ENCODE peak calls at places on chromosomes 3 and 15, in nine cellular contexts. I is cardiac muscle cell, R is BJ, V is brain microvascular endothelial cell, X is colonic mucosa, Q is choroid plexus epithelial cell, T is mucosa of descending colon, E is cardiac fibroblast, A is IMR-90. N is an unnamed sample.

GRCh38 chr3:8824238-8824637 is 54.8 kb upstream of the OXTR start:
- DNase-seq in R (no peak), V (no peak), X (no peak), T (no peak), I (no peak), Q (no peak), E (no peak), A (peak; percentile 66), N (no peak)

GRCh38 chr3:150956376-150956775 is 16.2 kb downstream of the CLRN1 start:
- DNase-seq in T (no peak), A (peak; percentile 42), R (no peak), Q (peak; percentile 55), I (no peak), E (peak; percentile 59), X (no peak), V (peak; percentile 12), N (peak; percentile 77)

GRCh38 chr3:13112521-13113345 is 39.5 kb upstream of the IQSEC1 start:
- DNase-seq in R (no peak), T (peak; percentile 34), V (no peak), I (no peak), E (no peak), X (no peak), Q (no peak), A (no peak), N (no peak)

GRCh38 chr15:85331666-85332261 is 48.6 kb upstream of the AKAP13 start:
- DNase-seq in R (no peak), V (no peak), T (no peak), I (no peak), E (peak; percentile 65), X (no peak), Q (no peak), A (no peak), N (no peak)

GRCh38 chr3:73086071-73086494 is 24.6 kb downstream of the EBLN2 start:
- DNase-seq in I (peak; percentile 58), V (peak; percentile 22), T (no peak), R (no peak), E (peak; percentile 64), A (peak; percentile 43), X (peak; percentile 46), Q (peak; percentile 66), N (peak; percentile 44)

GRCh38 chr3:42505849-42506410 is 3.5 kb downstream of the VIPR1 start:
- DNase-seq in E (no peak), Q (no peak), A (no peak), R (no peak), T (no peak), V (no peak), I (no peak), X (peak; percentile 19), N (no peak)

GRCh38 chr3:31166249-31166885 is 271.9 kb upstream of the GADL1 start:
- DNase-seq in R (peak; percentile 53), I (no peak), Q (peak; percentile 91), T (no peak), E (peak; percentile 90), V (peak; percentile 85), A (peak; percentile 84), X (no peak), N (peak; percentile 47)

GRCh38 chr15:89814112-89814742 is 425 bp downstream of the ANPEP start:
- DNase-seq in Q (no peak), T (peak; percentile 53), A (no peak), V (no peak), E (no peak), I (no peak), R (no peak), X (no peak), N (no peak)

GRCh38 chr15:23467110-23467600 is 20.1 kb upstream of the GOLGA6L2 start:
- DNase-seq in E (peak; percentile 45), R (no peak), V (no peak), X (no peak), I (peak; percentile 34), T (no peak), Q (peak; percentile 45), A (peak; percentile 11), N (peak; percentile 17)

GRCh38 chr3:194284351-194284750 is 66.8 kb downstream of the CPN2 start:
- DNase-seq in X (no peak), R (no peak), E (no peak), A (no peak), I (no peak), T (no peak), V (no peak), Q (no peak), N (no peak)

GRCh38 chr15:74442063-74442462 is 8.3 kb upstream of the SEMA7A start:
- DNase-seq in R (no peak), Q (no peak), I (peak; percentile 32), X (no peak), V (no peak), T (no peak), E (no peak), A (no peak), N (no peak)

GRCh38 chr3:88311826-88312225 is 162.1 kb downstream of the C3orf38 start:
- DNase-seq in X (no peak), I (no peak), R (no peak), T (no peak), Q (no peak), A (no peak), E (no peak), V (no peak), N (peak; percentile 4)

GRCh38 chr15:100787567-100787941 is 92.1 kb upstream of the ALDH1A3 start:
- DNase-seq in V (no peak), I (no peak), A (no peak), X (no peak), Q (no peak), T (no peak), E (no peak), R (no peak), N (no peak)

GRCh38 chr15:100227781-100228180 is 114.0 kb downstream of the ADAMTS17 start:
- DNase-seq in X (no peak), A (no peak), T (no peak), V (no peak), E (no peak), Q (no peak), I (no peak), R (no peak), N (no peak)

GRCh38 chr3:190790185-190790584 is 72.3 kb downstream of the GMNC start:
- DNase-seq in X (no peak), I (no peak), Q (no peak), V (no peak), E (no peak), A (no peak), T (no peak), R (no peak), N (no peak)
- TF ChIP-seq CTCF in X (no peak), I (no peak), Q (no peak), V (no peak), E (no peak), A (no peak), T (no peak), R (no peak), N (no peak)

GRCh38 chr3:172651936-172652595 is 58.8 kb downstream of the NCEH1 start:
- DNase-seq in X (no peak), I (no peak), E (no peak), V (no peak), A (no peak), Q (no peak), T (no peak), R (no peak), N (no peak)

GRCh38 chr3:172647823-172648222 is 63.0 kb downstream of the NCEH1 start:
- DNase-seq in T (no peak), A (no peak), X (no peak), V (no peak), Q (no peak), E (no peak), I (no peak), R (no peak), N (peak; percentile 69)

GRCh38 chr3:172648736-172649135 is 62.1 kb downstream of the NCEH1 start:
- DNase-seq in Q (peak; percentile 90), T (no peak), V (no peak), E (peak; percentile 76), I (no peak), A (peak; percentile 76), X (no peak), R (no peak), N (peak; percentile 74)

GRCh38 chr3:172653004-172653403 is 57.9 kb downstream of the NCEH1 start:
- DNase-seq in V (no peak), Q (no peak), E (no peak), X (no peak), T (no peak), A (no peak), I (no peak), R (no peak), N (no peak)

DNA sequence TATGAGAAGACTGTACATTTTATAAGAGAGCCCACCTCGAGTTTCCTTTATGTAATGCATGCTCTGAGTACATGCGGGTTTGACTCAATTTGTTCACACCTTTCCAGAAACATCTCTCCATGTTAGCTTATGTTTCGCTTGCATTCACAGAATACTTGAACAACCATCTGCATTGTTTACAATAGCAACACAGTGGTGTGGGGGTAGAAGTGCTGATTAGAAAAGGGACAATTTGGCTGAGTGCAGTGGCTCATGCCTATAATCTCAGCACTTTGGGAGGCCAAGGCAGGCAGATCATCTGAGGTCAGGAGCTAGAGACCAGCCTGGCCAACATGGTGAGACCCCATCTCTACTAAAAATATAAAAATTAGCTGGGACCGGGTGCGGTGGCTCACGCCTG is 60.9 kb downstream of the NCEH1 start:
- DNase-seq in Q (no peak), X (no peak), A (no peak), V (no peak), I (no peak), R (no peak), T (no peak), E (no peak), N (no peak)
- H3K4me3 ChIP-seq in Q (no peak overlapping the region), X (no peak overlapping the region), A (no peak overlapping the region), V (no peak overlapping the region), I (no peak overlapping the region), R (no peak overlapping the region), T (no peak overlapping the region), E (no peak overlapping the region), N (no peak overlapping the region)

DNA sequence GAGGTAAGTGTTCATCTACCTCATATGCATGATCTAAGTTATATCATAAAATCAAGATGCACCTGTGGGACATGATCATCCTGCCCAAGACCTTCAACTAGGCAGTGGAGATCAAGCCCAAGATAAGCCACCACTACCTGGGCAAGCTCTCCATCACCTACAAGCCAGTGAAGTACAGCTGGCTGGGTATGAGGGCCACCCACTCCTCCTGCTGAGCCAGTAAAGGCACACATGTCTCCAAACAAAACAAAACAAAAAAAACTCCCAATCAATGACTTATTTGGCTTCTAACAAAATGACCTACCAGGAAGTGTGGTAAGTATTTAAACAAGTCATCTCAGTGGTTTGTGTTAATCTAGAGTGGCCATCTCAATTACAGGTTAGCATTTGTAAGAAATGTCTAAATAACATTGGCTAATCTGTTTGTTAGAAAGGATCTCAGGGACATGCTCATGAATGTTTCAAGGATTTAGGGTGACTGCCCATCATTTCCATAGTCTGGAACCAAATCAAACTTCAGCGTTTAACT is 3.1 kb downstream of the PAQR9 start:
- DNase-seq in V (no peak), X (no peak), A (no peak), T (no peak), Q (no peak), E (no peak), I (no peak), R (no peak), N (no peak)
- TF ChIP-seq CTCF in V (no peak), X (no peak), A (no peak), T (no peak), Q (no peak), E (no peak), I (no peak), R (no peak), N (no peak)

GRCh38 chr3:99188936-99189335 is 287.4 kb upstream of the DCBLD2 start:
- DNase-seq in T (no peak), Q (no peak), V (no peak), A (no peak), X (no peak), E (no peak), R (no peak), I (no peak), N (no peak)

GRCh38 chr3:99191186-99191585 is 289.7 kb upstream of the DCBLD2 start:
- DNase-seq in X (no peak), I (no peak), T (no peak), V (no peak), E (no peak), R (no peak), Q (no peak), A (no peak), N (no peak)

GRCh38 chr3:99186016-99186415 is 284.5 kb upstream of the DCBLD2 start:
- DNase-seq in E (no peak), A (no peak), V (no peak), Q (peak; percentile 8), T (no peak), X (no peak), I (no peak), R (no peak), N (no peak)
- H3K4me3 ChIP-seq in E (no peak overlapping the region), A (no peak overlapping the region), V (no peak overlapping the region), Q (no peak overlapping the region), T (no peak overlapping the region), X (no peak overlapping the region), I (no peak overlapping the region), R (no peak overlapping the region), N (no peak overlapping the region)